ENCODE peak calls at places on chromosomes 4 and X, in seven cellular contexts. One of them, this sample, is unnamed.

GRCh38 chr4:80125252-80126177 is 52.5 kb upstream of the ANTXR2 start:
- DNase-seq in dermis blood vessel endothelial cell: peak
- DNase-seq in stimulated activated CD4-positive, alpha-beta T cell treated with anti-CD3 and anti-CD28 coated beads, TNF-alpha, amount 100 ng/mL, for 4 hours: peak
- DNase-seq in HCEC 1CT: peak
- DNase-seq in endothelial cell: peak
- DNase-seq in NCI-H1092 treated with DMSO at 0.1 percent for 48 hours: no peak
- DNase-seq in KG1: peak
- DNase-seq in this sample: no peak

GRCh38 chr4:169341490-169341889 is 70.7 kb upstream of the SH3RF1 start:
- DNase-seq in endothelial cell: no peak
- DNase-seq in NCI-H1092 treated with DMSO at 0.1 percent for 48 hours: no peak
- DNase-seq in HCEC 1CT: peak
- DNase-seq in stimulated activated CD4-positive, alpha-beta T cell treated with anti-CD3 and anti-CD28 coated beads, TNF-alpha, amount 100 ng/mL, for 4 hours: no peak
- DNase-seq in dermis blood vessel endothelial cell: no peak
- DNase-seq in KG1: no peak
- DNase-seq in this sample: no peak

GRCh38 chrX:105658136-105658535 is 164.2 kb upstream of the NRK start:
- DNase-seq in KG1: no peak
- DNase-seq in dermis blood vessel endothelial cell: no peak
- DNase-seq in endothelial cell: no peak
- DNase-seq in NCI-H1092 treated with DMSO at 0.1 percent for 48 hours: no peak
- DNase-seq in stimulated activated CD4-positive, alpha-beta T cell treated with anti-CD3 and anti-CD28 coated beads, TNF-alpha, amount 100 ng/mL, for 4 hours: no peak
- DNase-seq in HCEC 1CT: peak
- DNase-seq in this sample: no peak

GRCh38 chrX:46903458-46904242 is 8.6 kb upstream of the JADE3 start:
- DNase-seq in dermis blood vessel endothelial cell: peak
- DNase-seq in KG1: peak
- DNase-seq in HCEC 1CT: peak
- DNase-seq in endothelial cell: peak
- DNase-seq in stimulated activated CD4-positive, alpha-beta T cell treated with anti-CD3 and anti-CD28 coated beads, TNF-alpha, amount 100 ng/mL, for 4 hours: peak
- DNase-seq in NCI-H1092 treated with DMSO at 0.1 percent for 48 hours: peak
- DNase-seq in this sample: no peak

GRCh38 chrX:137431693-137432488 is 134.0 kb upstream of the ZIC3 start:
- DNase-seq in HCEC 1CT: no peak
- DNase-seq in dermis blood vessel endothelial cell: no peak
- DNase-seq in NCI-H1092 treated with DMSO at 0.1 percent for 48 hours: no peak
- DNase-seq in endothelial cell: no peak
- DNase-seq in KG1: no peak
- DNase-seq in stimulated activated CD4-positive, alpha-beta T cell treated with anti-CD3 and anti-CD28 coated beads, TNF-alpha, amount 100 ng/mL, for 4 hours: no peak
- DNase-seq in this sample: no peak

GRCh38 chr4:20474119-20474518 is 222.4 kb downstream of the SLIT2 start:
- DNase-seq in dermis blood vessel endothelial cell: peak
- DNase-seq in NCI-H1092 treated with DMSO at 0.1 percent for 48 hours: no peak
- DNase-seq in HCEC 1CT: peak
- DNase-seq in KG1: peak
- DNase-seq in stimulated activated CD4-positive, alpha-beta T cell treated with anti-CD3 and anti-CD28 coated beads, TNF-alpha, amount 100 ng/mL, for 4 hours: no peak
- DNase-seq in endothelial cell: no peak
- DNase-seq in this sample: no peak

GRCh38 chr4:1870328-1870577 is 940 bp upstream of the NSD2 start:
- DNase-seq in stimulated activated CD4-positive, alpha-beta T cell treated with anti-CD3 and anti-CD28 coated beads, TNF-alpha, amount 100 ng/mL, for 4 hours: peak
- DNase-seq in endothelial cell: peak
- DNase-seq in dermis blood vessel endothelial cell: peak
- DNase-seq in NCI-H1092 treated with DMSO at 0.1 percent for 48 hours: peak
- DNase-seq in HCEC 1CT: peak
- DNase-seq in KG1: no peak
- DNase-seq in this sample: no peak

GRCh38 chr4:76753814-76754213 is 144.1 kb downstream of the SOWAHB start:
- DNase-seq in HCEC 1CT: peak
- DNase-seq in NCI-H1092 treated with DMSO at 0.1 percent for 48 hours: no peak
- DNase-seq in endothelial cell: no peak
- DNase-seq in stimulated activated CD4-positive, alpha-beta T cell treated with anti-CD3 and anti-CD28 coated beads, TNF-alpha, amount 100 ng/mL, for 4 hours: no peak
- DNase-seq in KG1: no peak
- DNase-seq in dermis blood vessel endothelial cell: peak
- DNase-seq in this sample: no peak

GRCh38 chr4:11134705-11135104 is 294.0 kb downstream of the HS3ST1 start:
- DNase-seq in HCEC 1CT: no peak
- DNase-seq in dermis blood vessel endothelial cell: no peak
- DNase-seq in endothelial cell: no peak
- DNase-seq in KG1: no peak
- DNase-seq in NCI-H1092 treated with DMSO at 0.1 percent for 48 hours: no peak
- DNase-seq in stimulated activated CD4-positive, alpha-beta T cell treated with anti-CD3 and anti-CD28 coated beads, TNF-alpha, amount 100 ng/mL, for 4 hours: no peak
- DNase-seq in this sample: no peak

GRCh38 chr4:147933316-147933715 is 201.4 kb downstream of the ARHGAP10 start:
- DNase-seq in endothelial cell: peak
- DNase-seq in NCI-H1092 treated with DMSO at 0.1 percent for 48 hours: no peak
- DNase-seq in KG1: no peak
- DNase-seq in stimulated activated CD4-positive, alpha-beta T cell treated with anti-CD3 and anti-CD28 coated beads, TNF-alpha, amount 100 ng/mL, for 4 hours: no peak
- DNase-seq in dermis blood vessel endothelial cell: peak
- DNase-seq in HCEC 1CT: no peak
- DNase-seq in this sample: no peak

GRCh38 chrX:13652256-13653021 is 502 bp upstream of the TCEANC start:
- DNase-seq in stimulated activated CD4-positive, alpha-beta T cell treated with anti-CD3 and anti-CD28 coated beads, TNF-alpha, amount 100 ng/mL, for 4 hours: no peak
- DNase-seq in dermis blood vessel endothelial cell: peak
- DNase-seq in HCEC 1CT: peak
- DNase-seq in NCI-H1092 treated with DMSO at 0.1 percent for 48 hours: no peak
- DNase-seq in endothelial cell: no peak
- DNase-seq in KG1: peak
- DNase-seq in this sample: no peak

GRCh38 chr4:6427439-6428090 is 44.8 kb downstream of the PPP2R2C start:
- DNase-seq in stimulated activated CD4-positive, alpha-beta T cell treated with anti-CD3 and anti-CD28 coated beads, TNF-alpha, amount 100 ng/mL, for 4 hours: no peak
- DNase-seq in HCEC 1CT: no peak
- DNase-seq in KG1: no peak
- DNase-seq in NCI-H1092 treated with DMSO at 0.1 percent for 48 hours: peak
- DNase-seq in dermis blood vessel endothelial cell: no peak
- DNase-seq in endothelial cell: no peak
- DNase-seq in this sample: no peak

GRCh38 chr4:167021545-167022155 is 212.6 kb downstream of the SPOCK3 start:
- DNase-seq in NCI-H1092 treated with DMSO at 0.1 percent for 48 hours: peak
- DNase-seq in HCEC 1CT: no peak
- DNase-seq in KG1: peak
- DNase-seq in endothelial cell: peak
- DNase-seq in stimulated activated CD4-positive, alpha-beta T cell treated with anti-CD3 and anti-CD28 coated beads, TNF-alpha, amount 100 ng/mL, for 4 hours: peak
- DNase-seq in dermis blood vessel endothelial cell: peak
- DNase-seq in this sample: peak

GRCh38 chr4:8086751-8087445 is 71.7 kb downstream of the ABLIM2 start:
- DNase-seq in dermis blood vessel endothelial cell: no peak
- DNase-seq in NCI-H1092 treated with DMSO at 0.1 percent for 48 hours: no peak
- DNase-seq in endothelial cell: no peak
- DNase-seq in stimulated activated CD4-positive, alpha-beta T cell treated with anti-CD3 and anti-CD28 coated beads, TNF-alpha, amount 100 ng/mL, for 4 hours: no peak
- DNase-seq in HCEC 1CT: no peak
- DNase-seq in KG1: no peak
- DNase-seq in this sample: no peak

GRCh38 chr4:83112678-83113428 is 1.7 kb downstream of the PLAC8 start:
- DNase-seq in dermis blood vessel endothelial cell: no peak
- DNase-seq in HCEC 1CT: no peak
- DNase-seq in endothelial cell: no peak
- DNase-seq in KG1: peak
- DNase-seq in NCI-H1092 treated with DMSO at 0.1 percent for 48 hours: no peak
- DNase-seq in stimulated activated CD4-positive, alpha-beta T cell treated with anti-CD3 and anti-CD28 coated beads, TNF-alpha, amount 100 ng/mL, for 4 hours: no peak
- DNase-seq in this sample: no peak

GRCh38 chrX:133444952-133445831 is 29.9 kb upstream of the GPC4 start:
- DNase-seq in dermis blood vessel endothelial cell: no peak
- DNase-seq in HCEC 1CT: no peak
- DNase-seq in endothelial cell: no peak
- DNase-seq in KG1: no peak
- DNase-seq in stimulated activated CD4-positive, alpha-beta T cell treated with anti-CD3 and anti-CD28 coated beads, TNF-alpha, amount 100 ng/mL, for 4 hours: no peak
- DNase-seq in NCI-H1092 treated with DMSO at 0.1 percent for 48 hours: no peak
- DNase-seq in this sample: no peak

GRCh38 chr4:105088110-105088879 is 58.4 kb upstream of the TET2 start:
- DNase-seq in dermis blood vessel endothelial cell: peak
- DNase-seq in HCEC 1CT: peak
- DNase-seq in NCI-H1092 treated with DMSO at 0.1 percent for 48 hours: no peak
- DNase-seq in endothelial cell: no peak
- DNase-seq in stimulated activated CD4-positive, alpha-beta T cell treated with anti-CD3 and anti-CD28 coated beads, TNF-alpha, amount 100 ng/mL, for 4 hours: no peak
- DNase-seq in KG1: no peak
- DNase-seq in this sample: no peak

GRCh38 chrX:151538190-151539122 is 25.0 kb upstream of the PASD1 start:
- DNase-seq in HCEC 1CT: no peak
- DNase-seq in dermis blood vessel endothelial cell: no peak
- DNase-seq in stimulated activated CD4-positive, alpha-beta T cell treated with anti-CD3 and anti-CD28 coated beads, TNF-alpha, amount 100 ng/mL, for 4 hours: no peak
- DNase-seq in KG1: no peak
- DNase-seq in endothelial cell: no peak
- DNase-seq in NCI-H1092 treated with DMSO at 0.1 percent for 48 hours: no peak
- DNase-seq in this sample: no peak

GRCh38 chr4:176479745-176480144 is 160.0 kb downstream of the SPCS3 start:
- DNase-seq in endothelial cell: no peak
- DNase-seq in NCI-H1092 treated with DMSO at 0.1 percent for 48 hours: no peak
- DNase-seq in dermis blood vessel endothelial cell: no peak
- DNase-seq in KG1: no peak
- DNase-seq in HCEC 1CT: no peak
- DNase-seq in stimulated activated CD4-positive, alpha-beta T cell treated with anti-CD3 and anti-CD28 coated beads, TNF-alpha, amount 100 ng/mL, for 4 hours: no peak
- DNase-seq in this sample: no peak

GRCh38 chr4:26308573-26308972 is 12.2 kb upstream of the RBPJ start:
- DNase-seq in KG1: no peak
- DNase-seq in dermis blood vessel endothelial cell: no peak
- DNase-seq in stimulated activated CD4-positive, alpha-beta T cell treated with anti-CD3 and anti-CD28 coated beads, TNF-alpha, amount 100 ng/mL, for 4 hours: no peak
- DNase-seq in HCEC 1CT: no peak
- DNase-seq in NCI-H1092 treated with DMSO at 0.1 percent for 48 hours: no peak
- DNase-seq in endothelial cell: no peak
- DNase-seq in this sample: no peak

GRCh38 chr4:190020790-190021717 is 6.0 kb downstream of the FRG2 start:
- DNase-seq in endothelial cell: peak
- DNase-seq in stimulated activated CD4-positive, alpha-beta T cell treated with anti-CD3 and anti-CD28 coated beads, TNF-alpha, amount 100 ng/mL, for 4 hours: no peak
- DNase-seq in KG1: no peak
- DNase-seq in NCI-H1092 treated with DMSO at 0.1 percent for 48 hours: no peak
- DNase-seq in HCEC 1CT: no peak
- DNase-seq in dermis blood vessel endothelial cell: peak
- DNase-seq in this sample: no peak

GRCh38 chr4:72592076-72592475 is 23.1 kb upstream of the ADAMTS3 start:
- DNase-seq in KG1: no peak
- DNase-seq in HCEC 1CT: no peak
- DNase-seq in stimulated activated CD4-positive, alpha-beta T cell treated with anti-CD3 and anti-CD28 coated beads, TNF-alpha, amount 100 ng/mL, for 4 hours: no peak
- DNase-seq in endothelial cell: no peak
- DNase-seq in dermis blood vessel endothelial cell: no peak
- DNase-seq in NCI-H1092 treated with DMSO at 0.1 percent for 48 hours: no peak
- DNase-seq in this sample: no peak

GRCh38 chr4:122548886-122549630 is 71.8 kb downstream of the IL21 start:
- DNase-seq in stimulated activated CD4-positive, alpha-beta T cell treated with anti-CD3 and anti-CD28 coated beads, TNF-alpha, amount 100 ng/mL, for 4 hours: no peak
- DNase-seq in endothelial cell: no peak
- DNase-seq in dermis blood vessel endothelial cell: no peak
- DNase-seq in NCI-H1092 treated with DMSO at 0.1 percent for 48 hours: no peak
- DNase-seq in HCEC 1CT: no peak
- DNase-seq in KG1: no peak
- DNase-seq in this sample: no peak

GRCh38 chr4:177726111-177726510 is 283.9 kb upstream of the AGA start:
- DNase-seq in stimulated activated CD4-positive, alpha-beta T cell treated with anti-CD3 and anti-CD28 coated beads, TNF-alpha, amount 100 ng/mL, for 4 hours: no peak
- DNase-seq in endothelial cell: no peak
- DNase-seq in KG1: no peak
- DNase-seq in HCEC 1CT: no peak
- DNase-seq in dermis blood vessel endothelial cell: no peak
- DNase-seq in NCI-H1092 treated with DMSO at 0.1 percent for 48 hours: no peak
- DNase-seq in this sample: no peak

GRCh38 chr4:139735381-139736256 is 70.0 kb downstream of the MGST2 start:
- DNase-seq in dermis blood vessel endothelial cell: peak
- DNase-seq in NCI-H1092 treated with DMSO at 0.1 percent for 48 hours: peak
- DNase-seq in HCEC 1CT: no peak
- DNase-seq in endothelial cell: peak
- DNase-seq in stimulated activated CD4-positive, alpha-beta T cell treated with anti-CD3 and anti-CD28 coated beads, TNF-alpha, amount 100 ng/mL, for 4 hours: no peak
- DNase-seq in KG1: no peak
- DNase-seq in this sample: no peak

GRCh38 chrX:36640232-36640631 is 367.9 kb upstream of the FAM47C start:
- DNase-seq in NCI-H1092 treated with DMSO at 0.1 percent for 48 hours: no peak
- DNase-seq in stimulated activated CD4-positive, alpha-beta T cell treated with anti-CD3 and anti-CD28 coated beads, TNF-alpha, amount 100 ng/mL, for 4 hours: no peak
- DNase-seq in KG1: no peak
- DNase-seq in endothelial cell: no peak
- DNase-seq in dermis blood vessel endothelial cell: no peak
- DNase-seq in HCEC 1CT: no peak
- DNase-seq in this sample: no peak

GRCh38 chrX:143661286-143661685 is 25.4 kb upstream of the SLITRK4 start:
- DNase-seq in KG1: no peak
- DNase-seq in dermis blood vessel endothelial cell: no peak
- DNase-seq in stimulated activated CD4-positive, alpha-beta T cell treated with anti-CD3 and anti-CD28 coated beads, TNF-alpha, amount 100 ng/mL, for 4 hours: no peak
- DNase-seq in NCI-H1092 treated with DMSO at 0.1 percent for 48 hours: no peak
- DNase-seq in endothelial cell: no peak
- DNase-seq in HCEC 1CT: no peak
- DNase-seq in this sample: no peak